ENCODE peak calls at places on chromosomes 3 and 15, in seven cellular contexts. V is cardiac muscle cell, T is A549, A is brain microvascular endothelial cell, Q is left ventricle myocardium inferior, E is heart right ventricle, Y is upper lobe of right lung. G is an unnamed sample.

GRCh38 chr3:9765865-9766264 is 3.9 kb downstream of the CAMK1 start:
- DNase-seq in V (no peak), T (no peak), A (no peak), Q (no peak), E (no peak), Y (no peak), G (no peak)

GRCh38 chr15:63857459-63857856 is 23.7 kb upstream of the HERC1 start:
- DNase-seq in V (no peak), T (no peak), A (no peak), Q (peak; percentile 18), E (no peak), Y (no peak), G (no peak)

GRCh38 chr3:194738254-194739093 is 52.8 kb downstream of the FAM43A start:
- DNase-seq in V (peak; percentile 67), T (no peak), A (peak; percentile 41), Q (peak; percentile 77), E (peak; percentile 75), Y (no peak), G (peak; percentile 20)

GRCh38 chr3:54120657-54121403 is 1.5 kb upstream of the CACNA2D3 start:
- DNase-seq in V (peak; percentile 32), T (peak; percentile 3), A (no peak), Q (no peak), E (peak; percentile 17), Y (peak; percentile 67), G (no peak)

GRCh38 chr3:71659758-71660666 is 65.2 kb downstream of the EIF4E3 start:
- DNase-seq in V (no peak), T (no peak), A (no peak), Q (no peak), E (no peak), Y (no peak), G (no peak)

GRCh38 chr3:195873281-195873887 is 35.0 kb downstream of the TNK2 start:
- DNase-seq in V (no peak), T (no peak), A (no peak), Q (no peak), E (no peak), Y (peak; percentile 77), G (no peak)

GRCh38 chr3:179181993-179182551 is 33.9 kb downstream of the PIK3CA start:
- DNase-seq in V (no peak), T (no peak), A (peak; percentile 43), Q (no peak), E (no peak), Y (no peak), G (no peak)

GRCh38 chr3:194633349-194634004 is at the start of gene TMEM44:
- DNase-seq in V (peak; percentile 85), T (peak; percentile 89), A (peak; percentile 60), Q (peak; percentile 79), E (peak; percentile 82), Y (peak; percentile 87), G (peak; percentile 23)

GRCh38 chr3:194058189-194058571 is 77.8 kb upstream of the HES1 start:
- DNase-seq in V (peak; percentile 64), T (no peak), A (no peak), Q (peak; percentile 63), E (peak; percentile 64), Y (peak; percentile 75), G (no peak)

GRCh38 chr3:196868297-196868661 is 559 bp downstream of the SENP5 start:
- DNase-seq in V (no peak), T (no peak), A (peak; percentile 18), Q (peak; percentile 17), E (no peak), Y (no peak), G (peak; percentile 5)

GRCh38 chr3:53493997-53494791 is at the start of gene CACNA1D:
- DNase-seq in V (peak; percentile 6), T (no peak), A (no peak), Q (no peak), E (no peak), Y (peak; percentile 85), G (no peak)

GRCh38 chr3:81998139-81998755 is 236.8 kb upstream of the GBE1 start:
- DNase-seq in V (peak; percentile 56), T (no peak), A (peak; percentile 55), Q (no peak), E (no peak), Y (no peak), G (no peak)

GRCh38 chr3:195249057-195249770 is 21.7 kb downstream of the XXYLT1 start:
- DNase-seq in V (no peak), T (no peak), A (no peak), Q (no peak), E (no peak), Y (no peak), G (no peak)

GRCh38 chr3:12629560-12629959 is 34.4 kb downstream of the RAF1 start:
- DNase-seq in V (no peak), T (no peak), A (no peak), Q (peak; percentile 59), E (peak; percentile 44), Y (no peak), G (no peak)

GRCh38 chr3:12815719-12816118 is 19.2 kb downstream of the CAND2 start:
- DNase-seq in V (no peak), T (no peak), A (no peak), Q (no peak), E (no peak), Y (no peak), G (no peak)

GRCh38 chr3:57006949-57007419 is 53.5 kb upstream of the SPATA12 start:
- DNase-seq in V (peak; percentile 35), T (no peak), A (no peak), Q (no peak), E (no peak), Y (no peak), G (no peak)

GRCh38 chr15:71109130-71109529 is 6.1 kb upstream of the THSD4 start:
- DNase-seq in V (peak; percentile 50), T (no peak), A (peak; percentile 43), Q (no peak), E (no peak), Y (no peak), G (no peak)

GRCh38 chr3:57331078-57331477 is 38.6 kb upstream of the ASB14 start:
- DNase-seq in V (no peak), T (peak; percentile 1), A (no peak), Q (no peak), E (no peak), Y (no peak), G (no peak)

GRCh38 chr3:66816110-66816761 is 181.9 kb upstream of the KBTBD8 start:
- DNase-seq in V (peak; percentile 79), T (peak; percentile 47), A (peak; percentile 43), Q (no peak), E (no peak), Y (no peak), G (no peak)

GRCh38 chr3:171168086-171168485 is 141.6 kb upstream of the SLC2A2 start:
- DNase-seq in V (peak; percentile 44), T (peak; percentile 67), A (peak; percentile 10), Q (no peak), E (no peak), Y (no peak), G (no peak)

GRCh38 chr15:41872166-41872747 is 21.6 kb downstream of the SPTBN5 start:
- DNase-seq in V (no peak), T (no peak), A (no peak), Q (no peak), E (no peak), Y (no peak), G (no peak)

GRCh38 chr3:155548194-155548593 is 196.7 kb downstream of the PLCH1 start:
- DNase-seq in V (no peak), T (peak; percentile 36), A (peak; percentile 17), Q (no peak), E (no peak), Y (no peak), G (peak; percentile 41)

GRCh38 chr15:63396546-63396939 is 14.9 kb upstream of the CA12 start:
- DNase-seq in V (no peak), T (no peak), A (no peak), Q (no peak), E (no peak), Y (no peak), G (no peak)

GRCh38 chr3:40019371-40019770 is 210.0 kb downstream of the MYRIP start:
- DNase-seq in V (no peak), T (no peak), A (no peak), Q (no peak), E (no peak), Y (no peak), G (no peak)

GRCh38 chr3:175258763-175259162 is 399.6 kb downstream of the NAALADL2 start:
- DNase-seq in V (no peak), T (peak; percentile 1), A (peak; percentile 90), Q (no peak), E (no peak), Y (no peak), G (peak; percentile 66)

GRCh38 chr3:12194669-12195161 is 36.0 kb upstream of the TIMP4 start:
- DNase-seq in V (peak; percentile 55), T (peak; percentile 86), A (no peak), Q (no peak), E (no peak), Y (no peak), G (no peak)

GRCh38 chr3:168939651-168940238 is 723.8 kb downstream of the MECOM start:
- DNase-seq in V (no peak), T (no peak), A (no peak), Q (no peak), E (no peak), Y (no peak), G (no peak)
- H3K4me3 ChIP-seq in V (no peak overlapping the region), T (no peak overlapping the region), A (no peak overlapping the region), Q (no peak overlapping the region), E (no peak overlapping the region), Y (no peak overlapping the region), G (no peak overlapping the region)

GRCh38 chr15:53962646-53963561 is 15.3 kb upstream of the UNC13C start:
- DNase-seq in V (peak; percentile 25), T (peak; percentile 18), A (peak; percentile 41), Q (no peak), E (peak; percentile 4), Y (no peak), G (no peak)
- TF ChIP-seq CTCF in V (peak; percentile 40), T (peak; percentile 60), A (peak; percentile 61), Q (peak; percentile 55), E (no peak), Y (peak; percentile 40), G (peak; percentile 69)

GRCh38 chr3:50266808-50267207 is 2.1 kb upstream of the SEMA3B start:
- DNase-seq in V (no peak), T (no peak), A (no peak), Q (no peak), E (no peak), Y (no peak), G (no peak)
- H3K4me3 ChIP-seq in V (peak overlapping the region; percentile 11), T (no peak overlapping the region), A (peak overlapping the region; percentile 48), Q (peak overlapping the region; percentile 70), E (peak overlapping the region; percentile 59), Y (peak overlapping the region; percentile 55), G (peak overlapping the region; percentile 51)

GRCh38 chr15:36642311-36642710 is 62.9 kb downstream of the CDIN1 start:
- DNase-seq in V (no peak), T (no peak), A (no peak), Q (no peak), E (no peak), Y (no peak), G (no peak)

GRCh38 chr15:36643551-36643950 is 64.1 kb downstream of the CDIN1 start:
- DNase-seq in V (no peak), T (no peak), A (peak; percentile 53), Q (no peak), E (no peak), Y (no peak), G (no peak)

GRCh38 chr15:36644156-36644896 is 64.9 kb downstream of the CDIN1 start:
- DNase-seq in V (no peak), T (no peak), A (no peak), Q (no peak), E (no peak), Y (no peak), G (no peak)

DNA sequence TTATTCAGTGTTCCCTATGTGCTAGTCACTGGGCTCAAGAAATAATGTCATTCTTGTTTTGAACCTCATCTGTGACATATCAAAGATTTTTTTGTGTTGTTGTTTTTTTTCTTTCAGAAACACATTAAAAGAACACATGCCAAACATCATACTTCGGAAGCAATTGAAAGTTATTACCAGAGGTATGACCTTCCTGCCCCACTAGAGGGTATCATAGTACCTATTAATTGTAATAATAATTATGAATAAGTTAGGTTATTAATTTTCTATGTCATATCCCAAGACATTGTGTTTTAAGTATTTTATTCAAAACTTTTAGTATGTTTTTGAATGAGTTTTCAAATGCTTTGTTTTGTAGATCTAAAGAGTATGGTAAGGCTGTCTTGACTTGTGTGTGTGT is 65.7 kb downstream of the CDIN1 start:
- DNase-seq in V (peak; percentile 34), T (peak; percentile 3), A (no peak), Q (no peak), E (no peak), Y (no peak), G (no peak)
- TF ChIP-seq CTCF in V (peak; percentile 31), T (no peak), A (no peak), Q (peak; percentile 23), E (no peak), Y (peak; percentile 24), G (peak; percentile 40)

G was measured in retinal pigment epithelial cell.